ENCODE peak calls at places on chromosomes 12 and 14, in six cellular contexts. V, W, E, U, Q and T are unnamed samples.
A peak's percentile ranks its signal among the peaks of the same experiment; 100 is the strongest.

GRCh38 chr14:36281309-36281708 is 39.1 kb downstream of the MBIP start:
- DNase-seq in V (no peak), W (no peak), E (no peak), U (no peak), Q (no peak), T (no peak)

GRCh38 chr12:33476058-33476457 is 36.4 kb upstream of the SYT10 start:
- DNase-seq in V (no peak), W (no peak), E (no peak), U (no peak), Q (no peak), T (no peak)

GRCh38 chr12:51245476-51246253 is 7.0 kb downstream of the DAZAP2 start:
- DNase-seq in V (no peak), W (no peak), E (no peak), U (no peak), Q (no peak), T (no peak)

GRCh38 chr12:130356222-130356621 is 18.5 kb downstream of the PIWIL1 start:
- DNase-seq in V (no peak), W (no peak), E (no peak), U (no peak), Q (no peak), T (no peak)

GRCh38 chr12:95943231-95943842 is at the start of gene AMDHD1:
- DNase-seq in V (peak; percentile 61), W (peak; percentile 1), E (peak; percentile 66), U (peak; percentile 59), Q (peak; percentile 41), T (peak; percentile 62)

GRCh38 chr12:118016424-118017264 is at the start of gene RFC5:
- DNase-seq in V (peak; percentile 99), W (peak; percentile 96), E (peak; percentile 99), U (peak; percentile 98), Q (peak; percentile 99), T (peak; percentile 98)

GRCh38 chr12:2233034-2233433 is 180.2 kb downstream of the CACNA1C start:
- DNase-seq in V (no peak), W (no peak), E (no peak), U (no peak), Q (no peak), T (no peak)

GRCh38 chr14:75280831-75281690 is 2.4 kb downstream of the FOS start:
- DNase-seq in V (no peak), W (no peak), E (peak; percentile 48), U (no peak), Q (no peak), T (peak; percentile 89)

GRCh38 chr14:89237923-89238529 is 179.0 kb downstream of the FOXN3 start:
- DNase-seq in V (no peak), W (no peak), E (no peak), U (no peak), Q (no peak), T (no peak)

GRCh38 chr12:52332381-52332780 is 11.2 kb upstream of the KRT83 start:
- DNase-seq in V (no peak), W (no peak), E (no peak), U (no peak), Q (no peak), T (no peak)

GRCh38 chr14:72679591-72680151 is 214.2 kb downstream of the DPF3 start:
- DNase-seq in V (no peak), W (no peak), E (no peak), U (peak; percentile 15), Q (peak; percentile 72), T (peak; percentile 37)

GRCh38 chr12:31896514-31897039 is 62.6 kb upstream of the RESF1 start:
- DNase-seq in V (no peak), W (no peak), E (peak; percentile 36), U (peak; percentile 91), Q (no peak), T (no peak)

GRCh38 chr12:116436561-116437249 is 122.5 kb upstream of the MAP1LC3B2 start:
- DNase-seq in V (no peak), W (no peak), E (no peak), U (no peak), Q (no peak), T (peak; percentile 22)

GRCh38 chr14:35285168-35285990 is 6.8 kb upstream of the PSMA6 start:
- DNase-seq in V (no peak), W (peak; percentile 18), E (no peak), U (peak; percentile 40), Q (no peak), T (no peak)

GRCh38 chr14:90060312-90060964 is 1.4 kb upstream of the KCNK13 start:
- DNase-seq in V (peak; percentile 27), W (peak; percentile 32), E (peak; percentile 53), U (peak; percentile 54), Q (peak; percentile 53), T (no peak)

GRCh38 chr12:54734196-54734950 is 86.2 kb upstream of the DCD start:
- DNase-seq in V (no peak), W (no peak), E (no peak), U (no peak), Q (no peak), T (no peak)